ENCODE peak calls at places on chromosome 5, in ten cellular contexts. Z is tibial nerve, I is transverse colon, H is upper lobe of left lung, X is K562, S is sigmoid colon, Y is GM12878, A is stomach, L is H1, E is ovary. P is an unnamed sample. For H3K36me3 and H3K4me1, the result is how much of the 10 kb centered on the place peaks cover.

GRCh38 chr5:72210913-72211670 is 103.8 kb downstream of the MAP1B start:
- DNase-seq in I (peak), A (peak), Y (no peak), E (peak), H (no peak), S (no peak), L (no peak), Z (peak), X (no peak), P (no peak)

GRCh38 chr5:54741711-54742110 is 224.2 kb downstream of the SNX18 start:
- DNase-seq in X (no peak), H (no peak), L (no peak), S (no peak), Y (no peak), E (no peak), A (no peak), I (no peak), Z (no peak), P (no peak)

GRCh38 chr5:39400711-39401385 is 23.9 kb downstream of the DAB2 start:
- DNase-seq in S (no peak), Y (no peak), H (no peak), A (no peak), E (no peak), Z (no peak), X (no peak), L (no peak), I (no peak), P (no peak)

GRCh38 chr5:115262405-115263247 is at the start of gene PGGT1B:
- DNase-seq in H (peak), E (peak), Z (peak), Y (peak), S (peak), L (peak), I (peak), X (peak), A (peak), P (peak)

GRCh38 chr5:116553366-116553765 is 21.3 kb downstream of the SEMA6A start:
- DNase-seq in S (no peak), H (no peak), A (no peak), I (no peak), E (no peak), Z (no peak), X (no peak), Y (no peak), L (no peak), P (no peak)

GRCh38 chr5:142082182-142082781 is 26.3 kb upstream of the NDFIP1 start:
- DNase-seq in I (no peak), L (no peak), A (no peak), Z (no peak), X (no peak), E (no peak), H (no peak), S (no peak), Y (no peak), P (no peak)

GRCh38 chr5:167208911-167209310 is 1082.5 kb upstream of the WWC1 start:
- DNase-seq in A (no peak), H (no peak), I (no peak), L (no peak), Z (no peak), E (no peak), X (no peak), S (no peak), Y (no peak), P (no peak)

GRCh38 chr5:150058480-150059126 is 27.8 kb downstream of the CSF1R start:
- DNase-seq in X (peak), Z (no peak), Y (no peak), E (no peak), H (no peak), L (no peak), A (no peak), I (no peak), S (peak), P (no peak)

GRCh38 chr5:148515460-148515859 is 131.7 kb downstream of the FBXO38 start:
- DNase-seq in S (no peak), L (no peak), Y (no peak), X (no peak), I (no peak), H (no peak), A (no peak), E (no peak), Z (no peak), P (no peak)

GRCh38 chr5:115961413-115962238 is 649 bp upstream of the LVRN start:
- DNase-seq in Y (no peak), Z (no peak), X (no peak), I (no peak), L (peak), H (peak), S (no peak), E (no peak), A (no peak), P (peak)

GRCh38 chr5:143585970-143586369 is 182.5 kb upstream of the NR3C1 start:
- DNase-seq in A (no peak), Y (no peak), I (no peak), X (peak), H (no peak), E (no peak), Z (no peak), L (no peak), S (no peak), P (peak)

GRCh38 chr5:167295686-167296015 is 995.8 kb upstream of the WWC1 start:
- DNase-seq in I (no peak), Y (no peak), E (no peak), S (no peak), A (no peak), Z (no peak), L (no peak), X (no peak), H (no peak), P (peak)

GRCh38 chr5:79011219-79011836 is 26.2 kb upstream of the ARSB start:
- DNase-seq in L (no peak), S (no peak), Y (no peak), I (no peak), E (no peak), A (no peak), H (no peak), X (no peak), Z (no peak), P (no peak)

GRCh38 chr5:343461-344401 is 22.2 kb downstream of the AHRR start:
- DNase-seq in Z (no peak), S (no peak), E (peak), Y (no peak), X (no peak), L (peak), I (peak), A (peak), H (peak), P (no peak)

GRCh38 chr5:65880673-65881072 is 45.7 kb upstream of the ERBIN start:
- DNase-seq in S (no peak), I (no peak), A (no peak), Y (no peak), X (no peak), Z (no peak), E (no peak), H (no peak), L (no peak), P (no peak)

GRCh38 chr5:38329132-38329715 is 70.9 kb downstream of the EGFLAM start:
- DNase-seq in L (no peak), Y (no peak), Z (no peak), I (no peak), A (no peak), E (no peak), X (no peak), S (no peak), H (no peak), P (no peak)

GRCh38 chr5:95262933-95263660 is 21.8 kb downstream of the MCTP1 start:
- DNase-seq in I (no peak), H (no peak), E (no peak), X (no peak), Y (no peak), S (no peak), Z (no peak), L (no peak), A (no peak), P (no peak)

GRCh38 chr5:151200913-151201445 is 22.9 kb downstream of the CCDC69 start:
- DNase-seq in Z (no peak), S (no peak), Y (no peak), E (no peak), X (no peak), I (no peak), H (no peak), A (no peak), L (no peak), P (peak)

GRCh38 chr5:141512390-141513020 is 23.6 kb downstream of the PCDHGC5 start:
- DNase-seq in E (peak), Y (no peak), A (peak), I (peak), X (peak), S (peak), H (peak), L (peak), Z (peak), P (no peak)

GRCh38 chr5:93150311-93151012 is 430.6 kb downstream of the NR2F1-AS1 start:
- DNase-seq in H (no peak), Y (no peak), Z (no peak), E (no peak), X (no peak), L (no peak), A (no peak), I (no peak), S (no peak), P (no peak)

GRCh38 chr5:18551716-18552115 is 917.5 kb downstream of the TAF11L14 start:
- DNase-seq in E (no peak), Y (no peak), I (no peak), A (no peak), X (no peak), S (no peak), Z (no peak), L (no peak), H (peak), P (no peak)

GRCh38 chr5:174759091-174759490 is 34.7 kb downstream of the MSX2 start:
- DNase-seq in X (no peak), Z (no peak), Y (no peak), H (no peak), A (no peak), E (no peak), L (no peak), I (no peak), S (no peak), P (no peak)

GRCh38 chr5:100676807-100677631 is 141.8 kb downstream of the FAM174A start:
- DNase-seq in Z (no peak), H (no peak), S (no peak), X (no peak), E (no peak), A (no peak), Y (no peak), I (no peak), L (no peak), P (no peak)

GRCh38 chr5:43367909-43368648 is 44.1 kb downstream of the CCL28 start:
- DNase-seq in I (no peak), X (no peak), A (no peak), H (no peak), L (no peak), E (no peak), Z (no peak), Y (no peak), S (no peak), P (peak)

GRCh38 chr5:128546658-128547281 is 8.7 kb upstream of the FBN2 start:
- DNase-seq in Z (no peak), Y (no peak), E (no peak), I (no peak), A (no peak), H (no peak), X (no peak), L (no peak), S (no peak), P (no peak)

GRCh38 chr5:158522001-158522400 is 577.7 kb downstream of the EBF1 start:
- DNase-seq in I (no peak), H (no peak), Z (no peak), A (no peak), S (no peak), X (no peak), Y (no peak), E (no peak), L (no peak), P (no peak)

GRCh38 chr5:566636-567309 is 42.5 kb upstream of the SLC9A3 start:
- DNase-seq in I (no peak), L (no peak), A (no peak), Y (no peak), S (peak), E (no peak), X (peak), H (no peak), Z (no peak), P (no peak)

GRCh38 chr5:57836921-57837320 is 354.3 kb upstream of the ACTBL2 start:
- DNase-seq in A (no peak), X (no peak), I (no peak), L (no peak), Y (no peak), E (no peak), Z (no peak), H (no peak), S (no peak), P (no peak)

GRCh38 chr5:96745844-96746531 is 61.8 kb downstream of the ERAP1 start:
- DNase-seq in L (no peak), S (no peak), A (no peak), I (no peak), Z (no peak), Y (no peak), H (no peak), E (no peak), X (no peak), P (no peak)

GRCh38 chr5:56056875-56057274 is 62.1 kb upstream of the IL6ST start:
- DNase-seq in I (no peak), H (no peak), S (no peak), A (no peak), Y (peak), L (no peak), E (no peak), Z (no peak), X (no peak), P (no peak)

GRCh38 chr5:76964018-76964417 is 11.2 kb downstream of the CRHBP start:
- DNase-seq in E (no peak), Y (no peak), A (no peak), X (no peak), S (no peak), Z (no peak), I (no peak), H (no peak), L (no peak), P (no peak)

GRCh38 chr5:162685302-162685701 is 617.7 kb downstream of the GABRG2 start:
- DNase-seq in L (no peak), A (no peak), Z (no peak), E (no peak), X (no peak), S (no peak), I (no peak), H (no peak), Y (no peak), P (no peak)

GRCh38 chr5:14681236-14681752 is 16.8 kb downstream of the OTULIN start:
- DNase-seq in A (no peak), Z (no peak), E (no peak), X (no peak), I (no peak), L (no peak), S (no peak), Y (no peak), H (peak), P (no peak)

GRCh38 chr5:14685757-14686156 is 21.2 kb downstream of the OTULIN start:
- DNase-seq in L (no peak), I (peak), X (no peak), H (no peak), E (no peak), Y (peak), S (no peak), A (no peak), Z (no peak), P (no peak)

GRCh38 chr5:14686517-14686916 is 22.0 kb downstream of the OTULIN start:
- DNase-seq in H (no peak), I (no peak), A (no peak), X (no peak), S (no peak), L (no peak), Z (no peak), Y (no peak), E (no peak), P (no peak)

GRCh38 chr5:14684757-14685156 is 20.2 kb downstream of the OTULIN start:
- DNase-seq in X (no peak), A (no peak), I (no peak), E (no peak), L (no peak), Y (no peak), S (no peak), Z (no peak), H (no peak), P (no peak)

DNA sequence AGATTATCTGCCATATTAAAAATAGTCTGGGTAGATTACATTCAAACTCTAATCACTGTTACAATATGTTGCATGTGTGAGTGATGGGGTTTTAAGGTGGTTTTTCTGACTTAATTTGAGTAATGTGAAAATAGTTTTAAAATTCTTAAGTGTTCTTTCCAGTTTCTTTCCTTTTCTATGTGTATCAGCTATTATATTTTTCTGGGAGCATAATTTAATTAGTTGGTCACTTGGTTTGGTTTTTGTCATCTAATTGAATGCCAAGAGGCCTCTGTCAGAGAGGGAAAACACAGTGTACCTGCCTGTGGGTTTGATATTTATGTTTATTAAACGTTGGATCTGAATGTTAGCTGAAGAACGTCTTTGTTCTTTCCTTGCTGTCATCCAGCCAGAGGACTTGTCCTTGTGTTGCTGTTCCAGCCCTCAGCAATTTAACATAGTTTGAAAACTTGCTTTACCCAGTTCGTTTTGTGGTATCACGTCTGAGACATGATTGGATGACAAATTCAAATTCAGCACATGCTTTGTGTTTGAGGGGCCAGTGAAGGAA is 19.5 kb downstream of the OTULIN start:
- DNase-seq in I (no peak), X (no peak), Z (no peak), A (no peak), L (no peak), H (no peak), E (no peak), S (no peak), Y (no peak), P (no peak)
- H3K36me3 ChIP-seq in I (under half), X (half or more), Z (half or more), A (half or more), L (under half), H (half or more), E (under half), S (under half), Y (under half), P (half or more)

GRCh38 chr5:41447761-41448510 is 62.5 kb downstream of the PLCXD3 start:
- DNase-seq in S (no peak), Y (no peak), A (no peak), X (no peak), E (no peak), I (no peak), H (no peak), L (no peak), Z (no peak), P (no peak)

GRCh38 chr5:41457094-41457493 is 53.3 kb downstream of the PLCXD3 start:
- DNase-seq in I (no peak), Z (no peak), S (no peak), E (no peak), X (no peak), A (no peak), Y (no peak), L (no peak), H (no peak), P (no peak)

GRCh38 chr5:41457942-41458341 is 52.5 kb downstream of the PLCXD3 start:
- DNase-seq in Z (no peak), S (no peak), Y (no peak), E (no peak), H (no peak), I (no peak), L (no peak), X (no peak), A (no peak), P (no peak)

GRCh38 chr5:41452506-41452905 is 57.9 kb downstream of the PLCXD3 start:
- DNase-seq in S (no peak), I (no peak), L (no peak), Z (no peak), A (no peak), E (no peak), X (no peak), H (no peak), Y (no peak), P (no peak)
- H3K4me1 ChIP-seq in S (under half), I (under half), L (under half), Z (under half), A (under half), E (under half), X (under half), H (under half), Y (under half), P (under half)

GRCh38 chr5:170393235-170393634 is 4.1 kb upstream of the KCNMB1 start:
- DNase-seq in X (no peak), L (no peak), E (no peak), I (no peak), Z (no peak), H (no peak), A (no peak), S (no peak), Y (no peak), P (no peak)
- TF ChIP-seq EP300 in X (no peak), L (no peak), E (no peak), I (no peak), Z (no peak), H (no peak), A (no peak), S (no peak), Y (no peak), P (no peak)

GRCh38 chr5:134140530-134141201 is 26.2 kb downstream of the TCF7 start:
- DNase-seq in Y (no peak), Z (no peak), E (peak), I (peak), L (peak), S (peak), X (peak), A (peak), H (no peak), P (peak)
- H3K36me3 ChIP-seq in Y (under half), Z (half or more), E (under half), I (under half), L (under half), S (under half), X (half or more), A (half or more), H (half or more), P (under half)

GRCh38 chr5:88818296-88818695 is 64.7 kb downstream of the MEF2C start:
- DNase-seq in Y (no peak), H (no peak), Z (no peak), S (no peak), X (no peak), A (no peak), E (no peak), L (no peak), I (no peak), P (no peak)

GRCh38 chr5:88819332-88819999 is 63.5 kb downstream of the MEF2C start:
- DNase-seq in A (no peak), L (no peak), Y (no peak), I (no peak), E (no peak), Z (no peak), H (no peak), S (no peak), X (no peak), P (no peak)

GRCh38 chr5:88813244-88813643 is 69.7 kb downstream of the MEF2C start:
- DNase-seq in L (no peak), Y (no peak), X (no peak), E (no peak), I (no peak), H (no peak), Z (no peak), S (no peak), A (no peak), P (no peak)

GRCh38 chr5:88813805-88814584 is 69.0 kb downstream of the MEF2C start:
- DNase-seq in E (no peak), Y (no peak), Z (no peak), I (no peak), X (no peak), L (no peak), S (no peak), H (no peak), A (no peak), P (no peak)

GRCh38 chr5:88815048-88815789 is 67.8 kb downstream of the MEF2C start:
- DNase-seq in E (no peak), H (no peak), S (no peak), Y (no peak), A (no peak), Z (no peak), X (no peak), I (no peak), L (no peak), P (no peak)
- H3K4me1 ChIP-seq in E (under half), H (under half), S (under half), Y (under half), A (under half), Z (under half), X (under half), I (under half), L (under half), P (under half)

GRCh38 chr5:127097288-127097687 is 24.0 kb upstream of the C5orf63 start:
- DNase-seq in H (no peak), Y (no peak), A (no peak), I (no peak), X (no peak), Z (no peak), E (no peak), S (no peak), L (no peak), P (no peak)

GRCh38 chr5:127101533-127101932 is 28.2 kb upstream of the C5orf63 start:
- DNase-seq in L (no peak), Z (no peak), I (no peak), Y (no peak), A (no peak), S (no peak), X (no peak), E (no peak), H (no peak), P (no peak)

GRCh38 chr5:127101935-127102334 is 28.6 kb upstream of the C5orf63 start:
- DNase-seq in I (no peak), A (no peak), H (no peak), Z (no peak), Y (no peak), S (no peak), L (no peak), E (no peak), X (no peak), P (no peak)

GRCh38 chr5:127096328-127096993 is 23.2 kb upstream of the C5orf63 start:
- DNase-seq in L (no peak), S (no peak), Z (no peak), I (no peak), X (no peak), E (no peak), A (no peak), Y (no peak), H (no peak), P (no peak)

GRCh38 chr5:127098246-127098645 is 24.9 kb upstream of the C5orf63 start:
- DNase-seq in X (no peak), L (no peak), S (no peak), H (no peak), A (no peak), I (no peak), Z (no peak), E (no peak), Y (no peak), P (no peak)
- TF ChIP-seq EP300 in X (no peak), L (no peak), S (no peak), H (no peak), A (no peak), I (no peak), Z (no peak), E (no peak), Y (no peak), P (no peak)

P was measured in esophagus muscularis mucosa.